ENCODE peak calls at places on chromosomes 11 and 22, in four cellular contexts. S is WTC11, M is A549, P is HepG2. T is an unnamed sample.

GRCh38 chr11:70381350-70381749 is 17.0 kb upstream of the CTTN start:
- DNase-seq in S (no peak), M (no peak), P (no peak), T (no peak)

GRCh38 chr11:111633756-111634362 is 31.6 kb downstream of the SIK2 start:
- DNase-seq in S (no peak), M (no peak), P (peak; percentile 51), T (no peak)

GRCh38 chr11:72583177-72583553 is 91.1 kb downstream of the PDE2A start:
- DNase-seq in S (no peak), M (no peak), P (no peak), T (no peak)

GRCh38 chr11:116960916-116961315 is 123.5 kb upstream of the APOA1 start:
- DNase-seq in S (no peak), M (no peak), P (no peak), T (no peak)

GRCh38 chr22:44200855-44201550 is 20.3 kb downstream of the PARVG start:
- DNase-seq in S (no peak), M (no peak), P (no peak), T (no peak)

GRCh38 chr11:69351460-69351859 is 57.5 kb downstream of the MYEOV start:
- DNase-seq in S (no peak), M (no peak), P (no peak), T (no peak)

GRCh38 chr22:26681395-26681821 is 24.0 kb downstream of the MIAT start:
- DNase-seq in S (peak; percentile 68), M (no peak), P (no peak), T (no peak)

GRCh38 chr11:106988151-106988806 is 30.0 kb downstream of the GUCY1A2 start:
- DNase-seq in S (no peak), M (no peak), P (no peak), T (no peak)

GRCh38 chr22:24091551-24092420 is 80.7 kb downstream of the CABIN1 start:
- DNase-seq in S (no peak), M (no peak), P (no peak), T (peak; percentile 74)

GRCh38 chr22:24088796-24089195 is 77.7 kb downstream of the CABIN1 start:
- DNase-seq in S (no peak), M (no peak), P (no peak), T (no peak)

GRCh38 chr22:24089951-24090350 is 78.8 kb downstream of the CABIN1 start:
- DNase-seq in S (no peak), M (no peak), P (no peak), T (no peak)

GRCh38 chr22:24093855-24094254 is 82.8 kb downstream of the CABIN1 start:
- DNase-seq in S (peak; percentile 12), M (no peak), P (no peak), T (peak; percentile 15)

GRCh38 chr22:24090581-24090980 is 79.5 kb downstream of the CABIN1 start:
- DNase-seq in S (no peak), M (no peak), P (no peak), T (peak; percentile 32)
- TF ChIP-seq HMGXB4 in S (no peak), M (no peak), P (no peak), T (no peak)

GRCh38 chr11:44766112-44766971 is 39.6 kb downstream of the TSPAN18 start:
- DNase-seq in S (no peak), M (no peak), P (no peak), T (peak; percentile 37)
- TF ChIP-seq HMGXB4 in S (no peak), M (no peak), P (no peak), T (no peak)

DNA sequence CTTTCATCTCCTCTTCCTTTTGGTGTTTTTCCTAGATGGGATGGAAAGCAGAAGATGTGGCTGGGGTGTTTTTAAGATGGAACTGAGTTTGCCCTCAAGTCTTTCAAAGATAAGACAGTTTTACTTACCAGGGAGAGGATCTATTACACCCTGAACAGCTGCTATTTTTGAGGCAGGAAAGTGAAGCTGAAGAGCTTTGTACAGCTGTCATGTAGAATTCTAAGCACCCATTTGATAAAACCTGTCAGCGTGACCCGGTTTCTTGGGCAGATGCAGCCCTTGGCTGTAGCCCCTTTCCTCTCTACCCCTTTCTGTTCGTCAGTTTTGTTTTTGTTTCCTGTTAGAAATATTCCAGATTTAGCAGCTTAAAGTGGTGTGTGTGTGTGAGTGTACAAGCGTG is 35.2 kb downstream of the FAT3 start:
- DNase-seq in S (no peak), M (no peak), P (no peak), T (no peak)
- TF ChIP-seq HMGXB4 in S (no peak), M (no peak), P (no peak), T (no peak)

DNA sequence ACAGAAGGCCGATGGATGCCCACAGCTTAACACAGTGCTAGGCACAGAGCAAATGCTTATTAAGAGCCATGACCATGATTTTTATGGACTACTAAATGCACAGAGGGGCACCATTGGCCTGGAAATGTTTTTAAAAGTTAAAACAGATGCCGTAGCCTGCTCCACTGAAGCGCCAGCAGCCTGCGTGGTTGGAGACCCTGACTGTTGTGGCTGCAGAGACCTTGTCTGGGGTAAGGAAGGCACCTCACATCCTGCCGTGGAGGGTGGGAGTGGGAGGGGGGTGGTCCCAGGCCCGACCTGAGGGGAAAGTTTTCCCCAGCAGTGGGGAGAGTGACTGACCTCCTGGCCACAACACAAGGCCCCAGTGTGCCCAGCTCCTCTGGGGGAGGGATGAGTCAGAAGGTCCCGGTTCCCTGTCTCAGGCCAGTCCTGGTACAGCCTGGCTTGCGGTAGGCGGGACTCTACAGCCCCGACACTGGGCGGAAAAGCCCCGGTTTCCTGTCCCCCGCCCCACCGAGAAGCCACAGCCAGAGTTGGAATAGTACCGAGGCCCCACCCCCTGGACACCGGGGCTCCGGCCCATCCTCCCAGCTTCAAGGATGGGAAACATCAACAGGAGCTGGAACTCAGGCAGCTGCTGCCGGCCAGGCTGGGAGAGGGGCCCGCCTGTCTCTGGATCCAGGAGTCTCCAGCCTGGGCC is 7.0 kb downstream of the CHST1 start:
- DNase-seq in S (peak; percentile 80), M (no peak), P (peak; percentile 10), T (no peak)
- TF ChIP-seq HMGXB4 in S (no peak), M (no peak), P (no peak), T (no peak)

GRCh38 chr11:61763930-61764605 is 11.6 kb downstream of the MYRF start:
- DNase-seq in S (no peak), M (no peak), P (no peak), T (no peak)

GRCh38 chr11:61762798-61763197 is 10.4 kb downstream of the MYRF start:
- DNase-seq in S (no peak), M (no peak), P (no peak), T (no peak)

GRCh38 chr11:61762216-61762615 is 9.8 kb downstream of the MYRF start:
- DNase-seq in S (no peak), M (no peak), P (no peak), T (no peak)

GRCh38 chr11:61761440-61762163 is 9.2 kb downstream of the MYRF start:
- DNase-seq in S (no peak), M (no peak), P (no peak), T (no peak)

DNA sequence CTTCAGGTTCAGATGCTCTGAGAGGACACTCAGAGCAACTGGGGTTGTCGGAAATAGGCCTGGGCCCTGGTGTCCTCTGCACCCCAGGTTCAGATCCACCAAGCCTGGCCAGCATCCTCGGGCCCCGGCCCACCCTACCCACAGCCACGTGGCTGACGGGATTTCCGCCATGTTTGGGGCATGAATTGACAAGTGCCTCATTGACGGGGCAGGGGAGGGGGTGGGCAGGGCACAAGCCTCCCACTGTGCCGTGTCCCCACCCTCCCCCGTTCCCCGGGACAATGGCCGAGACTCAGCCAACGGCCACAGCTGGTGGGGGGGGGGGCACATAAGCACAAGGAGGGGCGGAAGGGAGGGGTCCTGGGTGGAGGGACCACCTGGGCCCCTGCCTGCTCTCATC is 8.5 kb downstream of the MYRF start:
- DNase-seq in S (no peak), M (no peak), P (no peak), T (no peak)
- TF ChIP-seq HMGXB4 in S (no peak), M (no peak), P (no peak), T (no peak)

DNA sequence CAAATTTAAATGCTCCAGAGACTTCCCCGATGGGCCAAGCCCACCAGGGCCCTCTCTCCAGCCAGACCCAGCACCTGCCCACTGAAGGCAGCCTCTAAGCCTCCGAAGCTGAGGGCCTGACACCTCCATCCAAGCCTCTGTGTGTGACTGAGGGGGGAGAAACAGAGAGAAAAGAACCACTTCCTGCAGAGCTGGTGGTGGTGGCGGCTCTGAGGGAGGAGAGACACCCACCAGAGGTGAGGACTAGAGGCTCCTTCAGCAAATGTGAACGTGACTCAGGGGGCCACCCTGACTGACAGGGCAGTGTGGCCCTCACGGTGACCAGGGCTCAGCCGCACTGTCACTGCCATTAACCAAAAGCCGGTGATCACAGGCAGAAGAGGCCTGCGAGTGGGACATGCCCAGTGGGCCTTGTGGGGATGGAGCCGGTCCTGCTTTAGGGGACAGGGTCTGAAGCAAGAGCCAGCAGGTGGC is 31.0 kb upstream of the CD5 start:
- DNase-seq in S (no peak), M (no peak), P (no peak), T (no peak)
- TF ChIP-seq HMGXB4 in S (no peak), M (no peak), P (no peak), T (no peak)

DNA sequence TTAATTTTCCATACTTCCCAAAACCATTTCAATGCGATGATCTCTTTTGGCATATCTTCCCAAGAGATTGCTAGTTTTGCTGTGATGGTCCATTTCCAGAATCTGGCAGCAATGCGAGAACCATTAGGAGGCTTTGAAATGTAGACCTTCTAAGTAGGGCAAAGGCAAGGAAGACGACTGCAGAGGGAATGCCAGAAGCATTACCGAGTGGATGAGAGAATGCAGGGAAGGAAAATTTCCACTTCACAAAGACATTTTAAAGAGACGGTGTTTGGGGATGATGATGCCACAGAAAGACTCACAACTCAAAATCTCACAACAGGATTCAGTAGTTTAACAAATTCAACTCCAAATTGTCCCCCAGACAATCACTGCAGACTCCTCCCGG is 467 bp upstream of the CEP126 start:
- DNase-seq in S (no peak), M (no peak), P (no peak), T (no peak)
- TF ChIP-seq HMGXB4 in S (no peak), M (no peak), P (no peak), T (no peak)

DNA sequence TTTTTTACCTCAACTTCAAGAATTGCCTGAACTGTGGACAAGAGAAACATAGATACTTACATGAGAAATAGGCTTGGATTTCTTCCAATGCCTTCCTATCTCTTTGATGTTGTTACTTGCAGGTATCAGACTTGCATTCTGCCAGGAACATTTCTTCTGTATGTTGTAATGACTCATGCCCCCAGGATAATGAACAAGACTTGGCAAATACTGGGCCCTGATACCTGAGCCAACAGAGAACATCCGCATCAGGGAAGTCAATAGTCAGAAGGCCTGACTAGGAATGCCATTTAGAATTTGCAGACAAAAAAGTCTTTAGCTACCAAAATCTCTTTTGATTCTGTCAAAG is 273.7 kb upstream of the KIRREL3 start:
- DNase-seq in S (no peak), M (no peak), P (no peak), T (no peak)
- TF ChIP-seq HMGXB4 in S (no peak), M (no peak), P (no peak), T (no peak)

GRCh38 chr11:46352063-46352841 is 5.0 kb downstream of the DGKZ start:
- DNase-seq in S (peak; percentile 86), M (no peak), P (no peak), T (peak; percentile 75)
- TF ChIP-seq HMGXB4 in S (no peak), M (no peak), P (no peak), T (peak; percentile 21)

T was measured in K562.